ENCODE peak calls at places on chromosomes 5 and 9, in four cellular contexts. M, Z, U and W are unnamed samples. For H3K36me3, the result is how much of the 10 kb centered on the place peaks cover.

GRCh38 chr5:170173227-170173626 is 59.6 kb upstream of the C5orf58 start:
- DNase-seq in U (no peak), M (no peak), Z (peak), W (no peak)

GRCh38 chr9:92176068-92176799 is 61.0 kb upstream of the SPTLC1 start:
- DNase-seq in M (peak), Z (peak), U (no peak), W (no peak)

GRCh38 chr9:107486674-107487520 is 2.7 kb downstream of the KLF4 start:
- DNase-seq in Z (no peak), U (peak), M (peak), W (peak)

GRCh38 chr5:160286947-160287346 is 25.4 kb downstream of the CCNJL start:
- DNase-seq in M (no peak), Z (no peak), U (no peak), W (no peak)

GRCh38 chr9:2740616-2741015 is 23.3 kb downstream of the KCNV2 start:
- DNase-seq in M (no peak), Z (no peak), U (no peak), W (no peak)

GRCh38 chr5:67272453-67273130 is 76.0 kb upstream of the CD180 start:
- DNase-seq in M (no peak), U (no peak), Z (no peak), W (no peak)

GRCh38 chr5:14364576-14365472 is 216.8 kb upstream of the OTULINL start:
- DNase-seq in M (peak), Z (peak), U (no peak), W (no peak)

GRCh38 chr5:173923236-173924104 is 35.3 kb downstream of the CPEB4 start:
- DNase-seq in M (peak), Z (no peak), U (no peak), W (no peak)

GRCh38 chr9:36503172-36504153 is 69.2 kb upstream of the MELK start:
- DNase-seq in Z (peak), M (no peak), U (no peak), W (no peak)

GRCh38 chr5:172778223-172778814 is 7.3 kb upstream of the DUSP1 start:
- DNase-seq in U (no peak), M (no peak), Z (no peak), W (no peak)

DNA sequence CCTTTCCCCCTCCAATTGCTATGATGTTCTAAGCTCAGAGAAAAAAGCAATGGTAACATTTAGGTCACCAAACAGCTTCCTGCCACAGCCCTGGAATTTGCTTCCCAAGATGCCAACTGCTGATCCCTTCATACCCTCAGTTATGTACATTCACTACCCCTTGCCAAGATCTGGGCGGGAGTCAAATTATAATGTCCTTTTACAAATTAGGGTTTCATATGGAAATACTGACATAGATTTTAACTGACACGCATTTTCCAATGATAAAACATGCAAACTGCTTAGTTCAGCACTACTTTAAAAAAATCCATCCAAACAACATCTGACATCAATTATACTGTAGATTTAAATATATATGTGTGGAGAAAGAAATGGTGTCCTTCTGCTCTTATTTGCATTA is 5.0 kb downstream of the LOX start:
- DNase-seq in M (no peak), U (no peak), Z (no peak), W (no peak)
- H3K36me3 ChIP-seq in M (under half), U (under half), Z (under half), W (under half)

GRCh38 chr5:146463446-146463845 is 16.3 kb downstream of the TCERG1 start:
- DNase-seq in Z (no peak), M (no peak), U (no peak), W (no peak)

GRCh38 chr5:146457431-146457830 is 10.3 kb downstream of the TCERG1 start:
- DNase-seq in U (no peak), Z (no peak), M (no peak), W (no peak)

GRCh38 chr5:146458894-146459293 is 11.8 kb downstream of the TCERG1 start:
- DNase-seq in M (no peak), U (no peak), Z (no peak), W (no peak)

GRCh38 chr5:146466521-146467349 is 19.6 kb downstream of the TCERG1 start:
- DNase-seq in M (peak), U (no peak), Z (peak), W (no peak)

GRCh38 chr5:146461319-146461718 is 14.2 kb downstream of the TCERG1 start:
- DNase-seq in Z (no peak), M (no peak), U (no peak), W (no peak)
- H3K36me3 ChIP-seq in Z (half or more), M (half or more), U (under half), W (half or more)

DNA sequence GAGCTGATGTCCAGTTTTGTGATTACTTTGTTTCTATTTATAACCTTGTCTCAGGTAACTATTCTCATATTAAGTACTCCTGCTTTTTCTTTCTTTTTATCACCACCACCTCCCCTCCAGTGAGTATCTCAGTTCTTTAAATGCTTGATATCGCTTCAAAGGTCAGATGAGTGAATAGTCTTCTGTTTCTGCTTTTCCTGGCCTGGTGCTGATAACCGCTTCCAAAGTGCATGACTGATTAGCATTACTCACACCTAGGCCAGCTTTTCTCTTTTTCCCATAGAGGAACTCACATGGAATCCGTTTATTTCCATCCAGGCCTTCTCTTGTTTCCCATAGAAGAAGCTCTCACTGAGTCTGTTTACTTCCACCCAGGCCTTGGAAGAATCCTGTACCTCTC is 3.2 kb downstream of the SLC36A1 start:
- DNase-seq in Z (no peak), M (no peak), U (no peak), W (no peak)
- H3K36me3 ChIP-seq in Z (under half), M (under half), U (under half), W (under half)

DNA sequence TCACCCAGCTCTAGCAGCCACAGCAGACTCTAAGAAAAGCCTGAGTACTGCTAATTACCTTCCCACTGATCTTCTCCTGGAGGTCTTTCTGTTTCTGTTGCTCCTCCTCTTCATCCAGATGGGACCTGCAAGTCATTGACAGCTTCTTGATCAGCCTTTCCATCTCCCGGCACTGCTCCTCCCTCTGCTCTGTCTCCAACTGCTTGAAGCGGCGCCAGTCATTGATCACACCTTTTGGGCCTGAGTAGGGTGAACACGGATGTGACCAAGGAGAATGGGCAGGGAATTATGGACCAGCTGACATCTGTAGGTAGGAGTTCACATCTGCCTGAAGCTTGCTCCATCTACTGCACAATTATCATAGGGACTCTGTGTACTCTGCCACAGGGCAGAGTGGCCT is 5.4 kb downstream of the PDCL start:
- DNase-seq in U (no peak), Z (no peak), M (no peak), W (no peak)
- H3K36me3 ChIP-seq in U (under half), Z (under half), M (under half), W (under half)

GRCh38 chr9:9392755-9393154 is 1220.0 kb downstream of the PTPRD start:
- DNase-seq in U (no peak), M (no peak), Z (no peak), W (no peak)

GRCh38 chr9:9389904-9390303 is 1222.9 kb downstream of the PTPRD start:
- DNase-seq in Z (no peak), M (no peak), U (no peak), W (no peak)

GRCh38 chr9:9387511-9388115 is 1225.2 kb downstream of the PTPRD start:
- DNase-seq in U (no peak), Z (no peak), M (peak), W (no peak)
- H3K36me3 ChIP-seq in U (under half), Z (under half), M (under half), W (under half)

DNA sequence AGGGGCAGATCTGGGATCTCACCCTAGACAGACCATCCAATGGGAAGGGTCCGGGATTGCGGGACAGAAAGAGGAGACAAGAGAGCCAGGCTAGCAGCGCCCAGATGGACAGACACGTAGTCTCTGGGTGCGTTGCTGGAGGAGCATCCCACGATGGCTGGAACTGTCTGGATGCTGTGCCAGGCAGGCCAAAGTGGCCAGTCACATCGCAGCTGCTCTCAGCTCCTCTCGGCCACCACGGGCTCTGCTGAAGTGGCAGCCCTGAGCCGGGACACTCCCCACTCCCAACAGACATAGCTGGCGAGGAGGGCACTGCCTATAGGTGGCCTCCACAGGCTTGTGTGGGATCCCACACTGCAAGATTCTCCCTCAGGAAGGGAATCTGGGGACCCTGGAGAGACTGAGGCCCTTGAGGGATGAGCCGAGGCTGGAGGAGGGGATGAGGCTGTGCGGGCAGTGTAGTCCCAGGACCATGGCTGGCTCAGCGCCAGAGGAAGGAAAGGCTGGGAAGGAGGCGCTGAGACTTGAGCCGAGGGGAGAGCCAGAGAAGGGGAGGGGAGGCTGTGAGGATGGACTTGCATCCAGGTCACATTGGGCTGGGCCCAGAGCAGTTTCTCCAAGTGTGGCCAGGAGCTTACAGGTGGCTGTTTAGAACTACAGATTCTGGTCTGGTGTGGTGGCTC is 10.3 kb upstream of the WDR5 start:
- DNase-seq in M (no peak), U (no peak), Z (no peak), W (no peak)
- H3K36me3 ChIP-seq in M (under half), U (under half), Z (under half), W (under half)

DNA sequence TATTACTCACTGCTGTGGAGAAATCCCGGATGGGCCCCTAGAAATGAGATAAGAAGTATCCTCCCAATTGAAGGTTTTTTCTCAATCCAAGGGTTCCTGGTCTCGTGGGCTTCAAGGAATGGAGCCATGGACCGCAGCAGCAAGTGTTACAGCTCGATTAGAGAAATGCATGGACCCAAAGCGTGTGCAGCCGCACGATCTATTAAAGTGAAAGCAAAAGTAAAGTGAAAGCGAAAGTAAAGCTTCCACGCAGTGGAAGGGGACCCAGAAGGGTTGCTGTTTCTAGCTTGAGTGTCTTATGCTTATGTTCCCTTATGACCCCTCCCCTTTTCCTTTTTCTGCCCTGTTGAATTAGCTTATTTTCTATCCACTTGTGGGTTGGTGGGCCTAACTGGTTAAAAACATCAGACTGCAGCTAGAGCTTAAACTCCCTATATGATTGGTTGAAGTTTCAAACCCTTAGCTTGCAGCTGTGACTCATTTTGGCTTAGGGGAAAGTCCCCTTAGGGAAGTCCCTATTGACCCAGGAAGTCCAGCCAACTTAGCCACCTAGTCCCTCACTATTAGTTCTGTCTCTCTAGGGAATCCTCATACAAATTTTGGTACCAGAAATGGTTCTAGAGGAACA is 1111.8 kb downstream of the TAF11L14 start:
- DNase-seq in U (no peak), M (no peak), Z (peak), W (no peak)
- H3K36me3 ChIP-seq in U (under half), M (under half), Z (under half), W (under half)

GRCh38 chr5:91367374-91367773 is 15.7 kb downstream of the ARRDC3 start:
- DNase-seq in Z (peak), M (no peak), U (no peak), W (no peak)
- H3K36me3 ChIP-seq in Z (under half), M (under half), U (under half), W (half or more)